ENCODE peak calls at places on chromosomes 7 and 10, in four cellular contexts. R is T follicular helper cell, M is head of caudate nucleus, Z is NAMALWA. A is an unnamed sample.

GRCh38 chr7:74401137-74401859 is 52.4 kb upstream of the GTF2IRD1 start:
- DNase-seq in R (peak; percentile 51), M (peak; percentile 80), Z (peak; percentile 86), A (peak; percentile 54)

GRCh38 chr7:130990178-130990832 is 256.3 kb upstream of the KLF14 start:
- DNase-seq in R (peak; percentile 41), M (no peak), Z (no peak), A (peak; percentile 45)

GRCh38 chr7:94432799-94433198 is 38.1 kb downstream of the COL1A2 start:
- DNase-seq in R (no peak), M (no peak), Z (no peak), A (no peak)

GRCh38 chr7:12436126-12436525 is 32.5 kb upstream of the VWDE start:
- DNase-seq in R (no peak), M (no peak), Z (no peak), A (no peak)

GRCh38 chr7:32093415-32094408 is 23.5 kb upstream of the PDE1C start:
- DNase-seq in R (no peak), M (no peak), Z (no peak), A (no peak)

GRCh38 chr10:86958831-86959736 is 685 bp downstream of the SNCG start:
- DNase-seq in R (no peak), M (no peak), Z (no peak), A (no peak)

GRCh38 chr7:37342665-37343471 is 105.8 kb downstream of the ELMO1 start:
- DNase-seq in R (peak; percentile 63), M (no peak), Z (peak; percentile 97), A (peak; percentile 65)

GRCh38 chr7:108197371-108198091 is 67.4 kb upstream of the LAMB4 start:
- DNase-seq in R (no peak), M (no peak), Z (no peak), A (no peak)

GRCh38 chr10:30188101-30188500 is 128.7 kb upstream of the JCAD start:
- DNase-seq in R (no peak), M (no peak), Z (no peak), A (no peak)

GRCh38 chr7:74474271-74474865 is 20.7 kb downstream of the GTF2IRD1 start:
- DNase-seq in R (no peak), M (no peak), Z (no peak), A (no peak)

GRCh38 chr10:43814611-43815010 is 165.9 kb upstream of the ZNF32 start:
- DNase-seq in R (no peak), M (no peak), Z (no peak), A (no peak)

GRCh38 chr10:75209325-75210192 is 1.0 kb upstream of the VDAC2 start:
- DNase-seq in R (peak; percentile 63), M (peak; percentile 76), Z (no peak), A (peak; percentile 75)

GRCh38 chr7:74351836-74352235 is 62.6 kb downstream of the CLIP2 start:
- DNase-seq in R (no peak), M (no peak), Z (no peak), A (no peak)

GRCh38 chr10:1939016-1939415 is 201.7 kb upstream of the ADARB2 start:
- DNase-seq in R (no peak), M (no peak), Z (no peak), A (peak; percentile 48)

GRCh38 chr7:155450828-155451521 is 7.0 kb upstream of the EN2 start:
- DNase-seq in R (no peak), M (no peak), Z (no peak), A (no peak)

GRCh38 chr10:132456881-132457280 is 59.9 kb downstream of the PWWP2B start:
- DNase-seq in R (no peak), M (no peak), Z (no peak), A (no peak)

GRCh38 chr10:130022501-130023299 is 58.6 kb upstream of the EBF3 start:
- DNase-seq in R (no peak), M (no peak), Z (no peak), A (no peak)

GRCh38 chr10:92702301-92702916 is 12.7 kb downstream of the HHEX start:
- DNase-seq in R (no peak), M (no peak), Z (peak; percentile 17), A (no peak)

GRCh38 chr7:99644436-99644835 is 27.7 kb downstream of the ZSCAN25 start:
- DNase-seq in R (no peak), M (no peak), Z (no peak), A (no peak)

GRCh38 chr7:80453699-80454340 is 58.0 kb downstream of the GNAT3 start:
- DNase-seq in R (no peak), M (no peak), Z (peak; percentile 53), A (no peak)

GRCh38 chr7:82389847-82390246 is 53.7 kb downstream of the CACNA2D1 start:
- DNase-seq in R (no peak), M (no peak), Z (no peak), A (no peak)

GRCh38 chr7:97269741-97270140 is 152.2 kb downstream of the SDHAF3 start:
- DNase-seq in R (no peak), M (no peak), Z (no peak), A (no peak)

GRCh38 chr10:71735709-71736569 is 16.4 kb upstream of the C10orf105 start:
- DNase-seq in R (peak; percentile 19), M (no peak), Z (no peak), A (peak; percentile 61)